ENCODE peak calls at places on chromosomes 1 and 21, in four cellular contexts. X is K562, T is hippocampal formation, O is H54. C is an unnamed sample.
A peak's percentile ranks its signal among the peaks of the same experiment; 100 is the strongest.

GRCh38 chr21:44442266-44443125 is 12.8 kb upstream of the LRRC3 start:
- DNase-seq in X (no peak), T (no peak), O (no peak), C (no peak)

GRCh38 chr1:22158654-22159053 is 15.8 kb upstream of the WNT4 start:
- DNase-seq in X (no peak), T (no peak), O (no peak), C (no peak)

GRCh38 chr1:32393832-32394140 is 455 bp downstream of the BSDC1 start:
- DNase-seq in X (no peak), T (no peak), O (no peak), C (no peak)

GRCh38 chr1:31707711-31708110 is 3.9 kb upstream of the COL16A1 start:
- DNase-seq in X (no peak), T (no peak), O (no peak), C (no peak)

GRCh38 chr1:246609632-246610031 is 43.4 kb downstream of the CNST start:
- DNase-seq in X (no peak), T (no peak), O (no peak), C (no peak)

GRCh38 chr1:176989754-176990153 is 174.8 kb downstream of the ASTN1 start:
- DNase-seq in X (no peak), T (peak; percentile 42), O (no peak), C (no peak)

GRCh38 chr1:162846256-162847212 is 14.4 kb downstream of the CCDC190 start:
- DNase-seq in X (no peak), T (no peak), O (no peak), C (no peak)

GRCh38 chr1:3785045-3785444 is 11.3 kb downstream of the LRRC47 start:
- DNase-seq in X (no peak), T (no peak), O (no peak), C (no peak)